ENCODE peak calls at places on chromosomes 13 and 19, in seven cellular contexts. T is stimulated activated CD4-positive, alpha-beta T cell treated with anti-CD3 and anti-CD28 coated beads, Interleukin-1b, Interleukin-23, amount 100 ng/mL, for 24 hours; N is activated naive CD8-positive, alpha-beta T cell treated with anti-CD3 and anti-CD28 coated beads, Interleukin-2, amount 50 U/mL, for 24 hours; Z is sciatic nerve; V is BJ; J is astrocyte of the spinal cord; G is AG04449. P is an unnamed sample.

GRCh38 chr19:24177686-24178085 is 90.7 kb downstream of the ZNF254 start:
- DNase-seq in T (no peak), N (no peak), Z (no peak), V (no peak), J (no peak), G (no peak), P (no peak)

GRCh38 chr13:66659291-66660012 is 570.7 kb downstream of the PCDH9 start:
- DNase-seq in T (no peak), N (no peak), Z (no peak), V (no peak), J (peak), G (no peak), P (no peak)

GRCh38 chr13:98775844-98776598 is 23.5 kb upstream of the SLC15A1 start:
- DNase-seq in T (no peak), N (no peak), Z (no peak), V (no peak), J (peak), G (no peak), P (no peak)

GRCh38 chr13:80341098-80341701 is at the start of gene SPRY2:
- DNase-seq in T (no peak), N (peak), Z (peak), V (peak), J (peak), G (peak), P (peak)

GRCh38 chr13:114131581-114132418 is 623 bp downstream of the RASA3 start:
- DNase-seq in T (no peak), N (no peak), Z (no peak), V (no peak), J (peak), G (no peak), P (no peak)

GRCh38 chr19:45528149-45528743 is 21.0 kb downstream of the VASP start:
- DNase-seq in T (no peak), N (no peak), Z (no peak), V (no peak), J (peak), G (no peak), P (no peak)

GRCh38 chr13:93254775-93255174 is 28.2 kb downstream of the GPC6 start:
- DNase-seq in T (no peak), N (no peak), Z (no peak), V (no peak), J (no peak), G (no peak), P (no peak)

GRCh38 chr19:47573076-47574026 is at the start of gene ZNF541:
- DNase-seq in T (peak), N (peak), Z (peak), V (no peak), J (peak), G (no peak), P (no peak)

GRCh38 chr13:52356327-52356726 is 49.6 kb downstream of the THSD1 start:
- DNase-seq in T (no peak), N (no peak), Z (no peak), V (no peak), J (peak), G (no peak), P (no peak)

GRCh38 chr19:47239610-47240296 is 8.8 kb upstream of the BBC3 start:
- DNase-seq in T (no peak), N (peak), Z (no peak), V (no peak), J (peak), G (no peak), P (peak)

GRCh38 chr19:35994868-35995654 is at the start of gene SDHAF1:
- DNase-seq in T (peak), N (peak), Z (peak), V (peak), J (peak), G (peak), P (peak)

GRCh38 chr19:722553-723101 is 13.9 kb downstream of the PALM start:
- DNase-seq in T (no peak), N (no peak), Z (no peak), V (no peak), J (no peak), G (no peak), P (no peak)

GRCh38 chr19:45615795-45616708 is 14.0 kb upstream of the GPR4 start:
- DNase-seq in T (no peak), N (peak), Z (peak), V (no peak), J (peak), G (no peak), P (peak)

GRCh38 chr19:45070214-45070613 is 6.1 kb downstream of the ZNF296 start:
- DNase-seq in T (no peak), N (no peak), Z (no peak), V (no peak), J (no peak), G (no peak), P (no peak)

GRCh38 chr13:26967119-26968038 is 204.2 kb downstream of the USP12 start:
- DNase-seq in T (no peak), N (no peak), Z (no peak), V (no peak), J (no peak), G (no peak), P (no peak)

GRCh38 chr19:51138549-51138979 is 3.5 kb upstream of the SIGLEC7 start:
- DNase-seq in T (no peak), N (no peak), Z (no peak), V (no peak), J (no peak), G (no peak), P (no peak)

GRCh38 chr19:607301-608154 is 17.8 kb downstream of the HCN2 start:
- DNase-seq in T (no peak), N (no peak), Z (no peak), V (no peak), J (no peak), G (no peak), P (no peak)

GRCh38 chr19:23943411-23943810 is 28.7 kb downstream of the ZNF726 start:
- DNase-seq in T (no peak), N (no peak), Z (no peak), V (no peak), J (no peak), G (no peak), P (no peak)

GRCh38 chr13:109256866-109257760 is 529.3 kb downstream of the IRS2 start:
- DNase-seq in T (no peak), N (no peak), Z (no peak), V (peak), J (peak), G (peak), P (no peak)

GRCh38 chr19:32824136-32824835 is 45.3 kb downstream of the SLC7A9 start:
- DNase-seq in T (no peak), N (no peak), Z (no peak), V (no peak), J (no peak), G (no peak), P (no peak)

GRCh38 chr19:3459322-3459881 is 20.9 kb downstream of the SMIM24 start:
- DNase-seq in T (no peak), N (no peak), Z (peak), V (peak), J (peak), G (peak), P (no peak)

GRCh38 chr13:109672545-109672944 is 113.8 kb downstream of the IRS2 start:
- DNase-seq in T (no peak), N (no peak), Z (no peak), V (peak), J (no peak), G (peak), P (no peak)

GRCh38 chr13:113809934-113810333 is 50.9 kb downstream of the TMEM255B start:
- DNase-seq in T (no peak), N (no peak), Z (no peak), V (no peak), J (no peak), G (no peak), P (no peak)

GRCh38 chr19:38079926-38080380 is 144.1 kb downstream of the DPF1 start:
- DNase-seq in T (no peak), N (no peak), Z (no peak), V (peak), J (peak), G (peak), P (peak)

P was measured in NCI-H1105 treated with DMSO at 0.1 percent for 48 hours.